ENCODE peak calls at places on chromosomes 7 and 10, in six cellular contexts. One of them, this sample, is unnamed.

GRCh38 chr10:19922236-19922963 is 106.2 kb downstream of the PLXDC2 start:
- DNase-seq in cardiac muscle cell: peak; percentile 87
- DNase-seq in brain microvascular endothelial cell: peak; percentile 83
- DNase-seq in hepatocyte: peak; percentile 20
- DNase-seq in lower lobe of right lung: no peak
- DNase-seq in astrocyte: peak; percentile 90
- DNase-seq in this sample: peak; percentile 86

GRCh38 chr7:141045842-141046630 is 27.8 kb upstream of the TMEM178B start:
- DNase-seq in cardiac muscle cell: peak; percentile 0
- DNase-seq in brain microvascular endothelial cell: peak; percentile 60
- DNase-seq in hepatocyte: no peak
- DNase-seq in lower lobe of right lung: no peak
- DNase-seq in astrocyte: peak; percentile 69
- DNase-seq in this sample: no peak

GRCh38 chr10:57706576-57707299 is 561.0 kb downstream of the IPMK start:
- DNase-seq in cardiac muscle cell: no peak
- DNase-seq in brain microvascular endothelial cell: no peak
- DNase-seq in hepatocyte: no peak
- DNase-seq in lower lobe of right lung: no peak
- DNase-seq in astrocyte: no peak
- DNase-seq in this sample: no peak

GRCh38 chr10:93294004-93294403 is 188.1 kb downstream of the MYOF start:
- DNase-seq in cardiac muscle cell: no peak
- DNase-seq in brain microvascular endothelial cell: no peak
- DNase-seq in hepatocyte: no peak
- DNase-seq in lower lobe of right lung: no peak
- DNase-seq in astrocyte: no peak
- DNase-seq in this sample: peak; percentile 66

GRCh38 chr7:151540146-151540545 is 20.5 kb upstream of the RHEB start:
- DNase-seq in cardiac muscle cell: no peak
- DNase-seq in brain microvascular endothelial cell: no peak
- DNase-seq in hepatocyte: no peak
- DNase-seq in lower lobe of right lung: no peak
- DNase-seq in astrocyte: no peak
- DNase-seq in this sample: peak; percentile 37

GRCh38 chr7:134750083-134751062 is 29.1 kb upstream of the CALD1 start:
- DNase-seq in cardiac muscle cell: peak; percentile 65
- DNase-seq in brain microvascular endothelial cell: peak; percentile 43
- DNase-seq in hepatocyte: peak; percentile 32
- DNase-seq in lower lobe of right lung: no peak
- DNase-seq in astrocyte: no peak
- DNase-seq in this sample: peak; percentile 42

GRCh38 chr7:55517191-55517633 is 55.1 kb downstream of the VOPP1 start:
- DNase-seq in cardiac muscle cell: no peak
- DNase-seq in brain microvascular endothelial cell: no peak
- DNase-seq in hepatocyte: no peak
- DNase-seq in lower lobe of right lung: no peak
- DNase-seq in astrocyte: no peak
- DNase-seq in this sample: no peak

GRCh38 chr10:18681971-18682403 is 22.8 kb downstream of the ARL5B start:
- DNase-seq in cardiac muscle cell: peak; percentile 64
- DNase-seq in brain microvascular endothelial cell: no peak
- DNase-seq in hepatocyte: no peak
- DNase-seq in lower lobe of right lung: no peak
- DNase-seq in astrocyte: peak; percentile 81
- DNase-seq in this sample: peak; percentile 83

GRCh38 chr10:122471531-122472177 is 10.3 kb downstream of the HTRA1 start:
- DNase-seq in cardiac muscle cell: no peak
- DNase-seq in brain microvascular endothelial cell: no peak
- DNase-seq in hepatocyte: no peak
- DNase-seq in lower lobe of right lung: no peak
- DNase-seq in astrocyte: no peak
- DNase-seq in this sample: peak; percentile 76

GRCh38 chr7:128098629-128099028 is 67.4 kb upstream of the LRRC4 start:
- DNase-seq in cardiac muscle cell: no peak
- DNase-seq in brain microvascular endothelial cell: no peak
- DNase-seq in hepatocyte: no peak
- DNase-seq in lower lobe of right lung: no peak
- DNase-seq in astrocyte: no peak
- DNase-seq in this sample: no peak

GRCh38 chr7:91945476-91945875 is 4.8 kb downstream of the AKAP9 start:
- DNase-seq in cardiac muscle cell: peak; percentile 78
- DNase-seq in brain microvascular endothelial cell: peak; percentile 69
- DNase-seq in hepatocyte: peak; percentile 50
- DNase-seq in lower lobe of right lung: no peak
- DNase-seq in astrocyte: no peak
- DNase-seq in this sample: peak; percentile 64

GRCh38 chr7:134276951-134277350 is 39.8 kb downstream of the SLC35B4 start:
- DNase-seq in cardiac muscle cell: peak; percentile 4
- DNase-seq in brain microvascular endothelial cell: no peak
- DNase-seq in hepatocyte: no peak
- DNase-seq in lower lobe of right lung: no peak
- DNase-seq in astrocyte: no peak
- DNase-seq in this sample: no peak

GRCh38 chr7:140261522-140261921 is 84.7 kb upstream of the KDM7A start:
- DNase-seq in cardiac muscle cell: no peak
- DNase-seq in brain microvascular endothelial cell: no peak
- DNase-seq in hepatocyte: no peak
- DNase-seq in lower lobe of right lung: no peak
- DNase-seq in astrocyte: no peak
- DNase-seq in this sample: no peak

GRCh38 chr7:16504019-16504418 is 22.6 kb upstream of the LRRC72 start:
- DNase-seq in cardiac muscle cell: peak; percentile 6
- DNase-seq in brain microvascular endothelial cell: peak; percentile 75
- DNase-seq in hepatocyte: no peak
- DNase-seq in lower lobe of right lung: no peak
- DNase-seq in astrocyte: peak; percentile 61
- DNase-seq in this sample: peak; percentile 18

GRCh38 chr10:59362184-59362966 is at the start of gene FAM13C:
- DNase-seq in cardiac muscle cell: peak; percentile 74
- DNase-seq in brain microvascular endothelial cell: peak; percentile 46
- DNase-seq in hepatocyte: peak; percentile 82
- DNase-seq in lower lobe of right lung: peak; percentile 74
- DNase-seq in astrocyte: peak; percentile 47
- DNase-seq in this sample: peak; percentile 52

GRCh38 chr10:118311505-118311904 is 30.6 kb downstream of the FAM204A start:
- DNase-seq in cardiac muscle cell: no peak
- DNase-seq in brain microvascular endothelial cell: no peak
- DNase-seq in hepatocyte: no peak
- DNase-seq in lower lobe of right lung: no peak
- DNase-seq in astrocyte: no peak
- DNase-seq in this sample: no peak

GRCh38 chr7:157688439-157689268 is 351.9 kb downstream of the DNAJB6 start:
- DNase-seq in cardiac muscle cell: no peak
- DNase-seq in brain microvascular endothelial cell: no peak
- DNase-seq in hepatocyte: no peak
- DNase-seq in lower lobe of right lung: no peak
- DNase-seq in astrocyte: no peak
- DNase-seq in this sample: no peak

GRCh38 chr7:143892527-143893300 is 9.3 kb downstream of the TCAF1 start:
- DNase-seq in cardiac muscle cell: peak; percentile 57
- DNase-seq in brain microvascular endothelial cell: peak; percentile 58
- DNase-seq in hepatocyte: no peak
- DNase-seq in lower lobe of right lung: no peak
- DNase-seq in astrocyte: peak; percentile 15
- DNase-seq in this sample: peak; percentile 58

GRCh38 chr10:93461807-93462178 is 20.3 kb downstream of the MYOF start:
- DNase-seq in cardiac muscle cell: peak; percentile 54
- DNase-seq in brain microvascular endothelial cell: no peak
- DNase-seq in hepatocyte: no peak
- DNase-seq in lower lobe of right lung: no peak
- DNase-seq in astrocyte: peak; percentile 85
- DNase-seq in this sample: peak; percentile 80

GRCh38 chr7:55365103-55365679 is at the start of gene LANCL2:
- DNase-seq in cardiac muscle cell: peak; percentile 56
- DNase-seq in brain microvascular endothelial cell: no peak
- DNase-seq in hepatocyte: no peak
- DNase-seq in lower lobe of right lung: peak; percentile 72
- DNase-seq in astrocyte: peak; percentile 27
- DNase-seq in this sample: peak; percentile 15

GRCh38 chr10:85194685-85195084 is 866.3 kb downstream of the CCSER2 start:
- DNase-seq in cardiac muscle cell: no peak
- DNase-seq in brain microvascular endothelial cell: no peak
- DNase-seq in hepatocyte: no peak
- DNase-seq in lower lobe of right lung: no peak
- DNase-seq in astrocyte: no peak
- DNase-seq in this sample: no peak

GRCh38 chr10:128734161-128734560 is 607.9 kb upstream of the MKI67 start:
- DNase-seq in cardiac muscle cell: no peak
- DNase-seq in brain microvascular endothelial cell: no peak
- DNase-seq in hepatocyte: no peak
- DNase-seq in lower lobe of right lung: no peak
- DNase-seq in astrocyte: no peak
- DNase-seq in this sample: no peak

GRCh38 chr10:123100030-123100762 is 35.6 kb upstream of the HMX3 start:
- DNase-seq in cardiac muscle cell: no peak
- DNase-seq in brain microvascular endothelial cell: no peak
- DNase-seq in hepatocyte: no peak
- DNase-seq in lower lobe of right lung: no peak
- DNase-seq in astrocyte: no peak
- DNase-seq in this sample: peak; percentile 13

GRCh38 chr7:155524018-155524556 is 22.3 kb downstream of the CNPY1 start:
- DNase-seq in cardiac muscle cell: no peak
- DNase-seq in brain microvascular endothelial cell: no peak
- DNase-seq in hepatocyte: no peak
- DNase-seq in lower lobe of right lung: no peak
- DNase-seq in astrocyte: no peak
- DNase-seq in this sample: no peak

GRCh38 chr10:35643976-35644799 is 2.1 kb upstream of the FZD8 start:
- DNase-seq in cardiac muscle cell: no peak
- DNase-seq in brain microvascular endothelial cell: no peak
- DNase-seq in hepatocyte: no peak
- DNase-seq in lower lobe of right lung: no peak
- DNase-seq in astrocyte: no peak
- DNase-seq in this sample: no peak

GRCh38 chr10:63208981-63209380 is 75.9 kb downstream of the NRBF2 start:
- DNase-seq in cardiac muscle cell: no peak
- DNase-seq in brain microvascular endothelial cell: peak; percentile 66
- DNase-seq in hepatocyte: no peak
- DNase-seq in lower lobe of right lung: no peak
- DNase-seq in astrocyte: peak; percentile 71
- DNase-seq in this sample: no peak

GRCh38 chr7:17474724-17475344 is 176.4 kb downstream of the AHR start:
- DNase-seq in cardiac muscle cell: no peak
- DNase-seq in brain microvascular endothelial cell: no peak
- DNase-seq in hepatocyte: no peak
- DNase-seq in lower lobe of right lung: no peak
- DNase-seq in astrocyte: no peak
- DNase-seq in this sample: no peak

GRCh38 chr10:124604214-124605000 is 139.8 kb downstream of the FAM53B start:
- DNase-seq in cardiac muscle cell: no peak
- DNase-seq in brain microvascular endothelial cell: no peak
- DNase-seq in hepatocyte: no peak
- DNase-seq in lower lobe of right lung: no peak
- DNase-seq in astrocyte: no peak
- DNase-seq in this sample: no peak

GRCh38 chr10:80487791-80488538 is 33.9 kb downstream of the TSPAN14 start:
- DNase-seq in cardiac muscle cell: no peak
- DNase-seq in brain microvascular endothelial cell: no peak
- DNase-seq in hepatocyte: no peak
- DNase-seq in lower lobe of right lung: peak; percentile 83
- DNase-seq in astrocyte: no peak
- DNase-seq in this sample: no peak

GRCh38 chr10:97943294-97943693 is 87.1 kb downstream of the CRTAC1 start:
- DNase-seq in cardiac muscle cell: no peak
- DNase-seq in brain microvascular endothelial cell: no peak
- DNase-seq in hepatocyte: no peak
- DNase-seq in lower lobe of right lung: no peak
- DNase-seq in astrocyte: no peak
- DNase-seq in this sample: no peak

DNA sequence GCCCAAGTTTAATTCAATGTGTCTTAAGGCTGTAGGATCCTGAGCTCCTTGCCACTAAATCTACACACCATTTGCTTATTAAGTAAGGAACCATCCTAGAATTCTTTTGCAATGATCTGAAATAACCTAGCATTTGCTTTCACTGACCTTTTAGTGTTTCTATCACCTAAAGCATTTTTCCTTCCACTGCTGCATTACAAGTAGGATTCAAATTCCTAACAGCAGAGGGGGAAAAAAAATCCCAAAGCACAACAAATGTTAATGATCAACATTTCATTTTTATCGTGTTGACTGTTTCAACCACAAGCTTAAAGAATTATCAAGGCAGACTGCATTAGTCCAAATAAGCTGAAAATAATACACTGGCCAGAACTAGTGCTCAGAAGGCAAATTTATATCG is 174.7 kb upstream of the TCF7L2 start:
- DNase-seq in cardiac muscle cell: peak; percentile 40
- DNase-seq in brain microvascular endothelial cell: no peak
- DNase-seq in hepatocyte: no peak
- DNase-seq in lower lobe of right lung: no peak
- DNase-seq in astrocyte: peak; percentile 16
- DNase-seq in this sample: no peak
- TF ChIP-seq CTCF in cardiac muscle cell: peak; percentile 33
- TF ChIP-seq CTCF in brain microvascular endothelial cell: no peak
- TF ChIP-seq CTCF in hepatocyte: peak; percentile 48
- TF ChIP-seq CTCF in lower lobe of right lung: no peak
- TF ChIP-seq CTCF in astrocyte: peak; percentile 21
- TF ChIP-seq CTCF in this sample: no peak

GRCh38 chr7:116529250-116529649 is 4.4 kb downstream of the CAV1 start:
- DNase-seq in cardiac muscle cell: no peak
- DNase-seq in brain microvascular endothelial cell: no peak
- DNase-seq in hepatocyte: no peak
- DNase-seq in lower lobe of right lung: no peak
- DNase-seq in astrocyte: no peak
- DNase-seq in this sample: no peak
- H3K4me3 ChIP-seq in cardiac muscle cell: no peak overlapping the region
- H3K4me3 ChIP-seq in brain microvascular endothelial cell: peak overlapping the region; percentile 5
- H3K4me3 ChIP-seq in hepatocyte: no peak overlapping the region
- H3K4me3 ChIP-seq in lower lobe of right lung: peak overlapping the region; percentile 76
- H3K4me3 ChIP-seq in astrocyte: peak overlapping the region; percentile 4
- H3K4me3 ChIP-seq in this sample: no peak overlapping the region

GRCh38 chr7:27737591-27737990 is 2.4 kb upstream of the TAX1BP1 start:
- DNase-seq in cardiac muscle cell: no peak
- DNase-seq in brain microvascular endothelial cell: no peak
- DNase-seq in hepatocyte: no peak
- DNase-seq in lower lobe of right lung: no peak
- DNase-seq in astrocyte: no peak
- DNase-seq in this sample: no peak
- H3K36me3 ChIP-seq in cardiac muscle cell: no peaks in the 10 kb centered on the region
- H3K36me3 ChIP-seq in brain microvascular endothelial cell: no peaks in the 10 kb centered on the region
- H3K36me3 ChIP-seq in hepatocyte: no peaks in the 10 kb centered on the region
- H3K36me3 ChIP-seq in lower lobe of right lung: no peaks in the 10 kb centered on the region
- H3K36me3 ChIP-seq in astrocyte: no peaks in the 10 kb centered on the region
- H3K36me3 ChIP-seq in this sample: no peaks in the 10 kb centered on the region

DNA sequence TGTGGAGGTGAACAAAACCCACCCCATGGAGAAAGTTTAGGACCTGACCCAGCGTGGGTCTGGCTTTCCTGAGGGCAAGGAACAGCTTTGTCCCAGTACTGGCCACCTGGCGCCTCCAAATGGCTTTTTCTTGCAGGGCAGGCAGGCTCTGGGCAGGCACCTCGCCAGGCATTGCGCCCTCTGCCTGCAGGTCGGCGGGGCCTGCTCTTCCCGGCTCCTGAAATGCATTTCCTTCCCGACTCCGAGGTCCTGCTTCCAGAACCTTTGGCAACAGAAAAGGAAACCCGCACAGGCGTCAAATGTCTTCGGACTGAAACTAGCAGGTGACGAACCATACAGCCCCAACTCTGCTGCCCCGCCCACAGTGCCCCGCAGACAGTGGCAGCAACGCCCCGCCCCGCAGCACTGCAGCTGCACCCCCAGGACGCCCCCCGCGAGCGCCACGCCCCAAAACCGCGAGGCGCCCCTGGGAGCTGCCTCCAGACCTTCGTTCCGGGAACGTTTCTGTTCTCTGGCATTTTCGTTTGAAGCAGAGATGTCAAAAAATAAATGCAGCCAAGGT is 65.5 kb downstream of the C10orf143 start:
- DNase-seq in cardiac muscle cell: peak; percentile 4
- DNase-seq in brain microvascular endothelial cell: no peak
- DNase-seq in hepatocyte: no peak
- DNase-seq in lower lobe of right lung: no peak
- DNase-seq in astrocyte: no peak
- DNase-seq in this sample: no peak
- TF ChIP-seq CTCF in cardiac muscle cell: peak; percentile 31
- TF ChIP-seq CTCF in brain microvascular endothelial cell: no peak
- TF ChIP-seq CTCF in hepatocyte: no peak
- TF ChIP-seq CTCF in lower lobe of right lung: no peak
- TF ChIP-seq CTCF in astrocyte: no peak
- TF ChIP-seq CTCF in this sample: no peak

This sample was measured in bronchial epithelial cell.